ENCODE peak calls at places on chromosomes 1 and 21, in seven cellular contexts. Z is Peyer's patch, F is heart right ventricle, T is astrocyte of the spinal cord, B is A172, O is adrenal gland, Q is ACHN. H is an unnamed sample.

GRCh38 chr1:78035121-78035520 is 10.6 kb upstream of the GIPC2 start:
- DNase-seq in Z (no peak), F (no peak), T (no peak), B (no peak), O (no peak), Q (no peak), H (no peak)

GRCh38 chr1:177334856-177335255 is 164.1 kb downstream of the BRINP2 start:
- DNase-seq in Z (no peak), F (no peak), T (no peak), B (no peak), O (no peak), Q (no peak), H (no peak)

GRCh38 chr1:18110598-18110939 is 3.0 kb downstream of the IGSF21 start:
- DNase-seq in Z (no peak), F (no peak), T (no peak), B (no peak), O (no peak), Q (no peak), H (no peak)

GRCh38 chr1:3326516-3327388 is 127.7 kb upstream of the ARHGEF16 start:
- DNase-seq in Z (no peak), F (no peak), T (no peak), B (no peak), O (no peak), Q (no peak), H (no peak)

GRCh38 chr21:45109831-45110492 is 35.6 kb downstream of the ADARB1 start:
- DNase-seq in Z (peak), F (no peak), T (peak), B (peak), O (no peak), Q (no peak), H (no peak)

GRCh38 chr1:54377040-54377691 is 29.0 kb downstream of the SSBP3 start:
- DNase-seq in Z (no peak), F (no peak), T (peak), B (peak), O (peak), Q (no peak), H (no peak)

GRCh38 chr1:21672478-21673276 is 3.5 kb upstream of the RAP1GAP start:
- DNase-seq in Z (no peak), F (no peak), T (no peak), B (no peak), O (no peak), Q (no peak), H (no peak)

GRCh38 chr1:229155472-229155871 is 115.4 kb upstream of the RAB4A start:
- DNase-seq in Z (no peak), F (peak), T (no peak), B (no peak), O (peak), Q (no peak), H (no peak)

GRCh38 chr1:114610546-114611245 is 29.3 kb upstream of the BCAS2 start:
- DNase-seq in Z (no peak), F (no peak), T (peak), B (peak), O (no peak), Q (no peak), H (no peak)

GRCh38 chr1:69494171-69494570 is 73.6 kb upstream of the LRRC7 start:
- DNase-seq in Z (no peak), F (no peak), T (peak), B (peak), O (no peak), Q (no peak), H (no peak)

GRCh38 chr1:11156958-11157357 is 32.2 kb upstream of the ANGPTL7 start:
- DNase-seq in Z (no peak), F (no peak), T (no peak), B (no peak), O (no peak), Q (no peak), H (no peak)

GRCh38 chr1:162662013-162662412 is 29.7 kb downstream of the DDR2 start:
- DNase-seq in Z (no peak), F (no peak), T (no peak), B (no peak), O (no peak), Q (no peak), H (no peak)

GRCh38 chr21:38486221-38486620 is 12.1 kb downstream of the ERG start:
- DNase-seq in Z (no peak), F (no peak), T (peak), B (peak), O (no peak), Q (no peak), H (no peak)

GRCh38 chr1:201215531-201216357 is 25.1 kb downstream of the IGFN1 start:
- DNase-seq in Z (no peak), F (no peak), T (no peak), B (no peak), O (peak), Q (no peak), H (peak)

GRCh38 chr1:224751547-224752311 is 135.6 kb downstream of the CNIH3 start:
- DNase-seq in Z (no peak), F (no peak), T (no peak), B (no peak), O (no peak), Q (no peak), H (no peak)

H was measured in lower leg skin.